ENCODE peak calls at places on chromosomes 16 and 17, in four cellular contexts. V, Q, R and S are unnamed samples.

GRCh38 chr16:21301168-21301894 is 23.2 kb upstream of the CRYM start:
- DNase-seq in V (peak; percentile 85), Q (peak; percentile 70), R (peak; percentile 61), S (peak; percentile 67)

GRCh38 chr17:17506181-17506741 is 10.1 kb upstream of the RASD1 start:
- DNase-seq in V (peak; percentile 60), Q (no peak), R (no peak), S (no peak)

GRCh38 chr16:8720967-8721692 is 46.7 kb downstream of the ABAT start:
- DNase-seq in R (no peak), V (no peak), Q (no peak), S (no peak)

GRCh38 chr17:77420804-77421634 is 280.2 kb downstream of the SEC14L1 start:
- DNase-seq in R (peak; percentile 93), V (no peak), Q (peak; percentile 84), S (no peak)

GRCh38 chr17:76079577-76080206 is 710 bp downstream of the ZACN start:
- DNase-seq in Q (no peak), R (no peak), V (peak; percentile 56), S (no peak)

GRCh38 chr16:3401719-3402397 is 843 bp downstream of the ZNF174 start:
- DNase-seq in V (no peak), Q (no peak), R (peak; percentile 18), S (no peak)

GRCh38 chr17:5587431-5588032 is 3.2 kb upstream of the NLRP1 start:
- DNase-seq in V (no peak), R (peak; percentile 76), Q (no peak), S (no peak)

GRCh38 chr16:54974391-54974790 is 43.7 kb downstream of the IRX5 start:
- DNase-seq in R (no peak), V (no peak), Q (no peak), S (no peak)

GRCh38 chr16:881219-882097 is 80.9 kb upstream of the GNG13 start:
- DNase-seq in Q (no peak), V (no peak), R (no peak), S (no peak)

GRCh38 chr17:77662796-77663195 is 295.7 kb upstream of the TNRC6C start:
- DNase-seq in Q (no peak), V (no peak), R (no peak), S (no peak)

GRCh38 chr17:13601317-13601775 is 383 bp downstream of the HS3ST3A1 start:
- DNase-seq in Q (peak; percentile 15), R (no peak), V (no peak), S (no peak)

GRCh38 chr16:2246301-2246885 is 5.0 kb downstream of the ECI1 start:
- DNase-seq in V (no peak), Q (no peak), R (no peak), S (no peak)

GRCh38 chr17:17088511-17089205 is 46.4 kb downstream of the MPRIP start:
- DNase-seq in Q (peak; percentile 8), R (no peak), V (no peak), S (no peak)

GRCh38 chr16:69320731-69321073 is 9.6 kb downstream of the VPS4A start:
- DNase-seq in R (no peak), Q (peak; percentile 7), V (no peak), S (no peak)

GRCh38 chr17:69561462-69561861 is 147.0 kb downstream of the MAP2K6 start:
- DNase-seq in R (no peak), V (no peak), Q (no peak), S (no peak)

GRCh38 chr17:63358111-63358839 is 87.8 kb downstream of the CYB561 start:
- DNase-seq in Q (no peak), V (no peak), R (peak; percentile 94), S (no peak)

GRCh38 chr17:47840742-47841487 is at the start of gene SCRN2:
- DNase-seq in Q (peak; percentile 94), R (peak; percentile 68), V (peak; percentile 98), S (peak; percentile 93)

GRCh38 chr16:19130852-19131808 is 17.4 kb downstream of the ITPRIPL2 start:
- DNase-seq in Q (no peak), R (peak; percentile 82), V (no peak), S (peak; percentile 63)

GRCh38 chr17:78416311-78416711 is 37.9 kb downstream of the PGS1 start:
- DNase-seq in V (no peak), R (peak; percentile 16), Q (no peak), S (no peak)

GRCh38 chr16:48014349-48015135 is 141.3 kb downstream of the ABCC12 start:
- DNase-seq in V (no peak), Q (no peak), R (peak; percentile 57), S (no peak)

GRCh38 chr16:51762081-51762995 is 611.3 kb upstream of the SALL1 start:
- DNase-seq in R (peak; percentile 70), Q (peak; percentile 83), V (peak; percentile 98), S (peak; percentile 62)

GRCh38 chr16:51766739-51767138 is 615.7 kb upstream of the SALL1 start:
- DNase-seq in R (peak; percentile 13), Q (no peak), V (no peak), S (no peak)

GRCh38 chr16:51759329-51759728 is 608.3 kb upstream of the SALL1 start:
- DNase-seq in V (no peak), R (no peak), Q (no peak), S (no peak)

GRCh38 chr16:51759999-51760398 is 608.9 kb upstream of the SALL1 start:
- DNase-seq in V (no peak), R (no peak), Q (no peak), S (no peak)

DNA sequence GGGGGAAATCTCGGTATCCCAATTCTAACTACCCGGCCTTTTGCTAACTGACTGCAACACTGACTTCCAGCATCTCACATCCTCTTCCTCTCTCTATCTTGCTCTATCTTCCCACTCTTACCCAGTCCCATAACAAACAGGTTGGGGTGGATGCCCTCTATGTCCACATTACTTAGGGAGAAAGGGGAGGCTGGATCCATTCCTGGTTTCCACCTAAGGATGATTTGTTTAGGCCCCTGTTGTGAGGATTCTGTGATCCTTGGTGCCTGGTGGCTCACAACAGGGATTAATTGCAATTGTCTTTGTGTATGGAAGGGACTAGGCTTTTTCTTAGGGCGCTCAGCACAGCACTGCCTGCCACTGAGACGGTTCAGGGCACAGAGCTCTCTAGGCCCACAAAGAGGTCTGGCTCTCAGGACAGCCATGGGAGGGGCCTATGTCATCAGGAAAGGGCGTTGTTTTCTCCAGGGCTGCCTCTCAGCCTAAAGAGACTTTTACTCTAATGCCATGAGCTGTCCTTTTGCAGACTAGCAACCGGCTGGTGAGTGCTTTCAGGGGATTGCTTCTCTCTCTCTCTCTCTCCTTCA is 612.1 kb upstream of the SALL1 start:
- DNase-seq in Q (no peak), V (no peak), R (no peak), S (no peak)
- H3K4me1 ChIP-seq in Q (no peaks in the 10 kb centered on the region), V (peaks cover 7% of the 10 kb centered on the region), R (no peaks in the 10 kb centered on the region), S (peaks cover 4% of the 10 kb centered on the region)

GRCh38 chr17:19318611-19319010 is 43.9 kb downstream of the B9D1 start:
- DNase-seq in R (no peak), Q (no peak), V (no peak), S (no peak)
- H3K27ac ChIP-seq in R (no peak overlapping the region), Q (no peak overlapping the region), V (no peak overlapping the region), S (peak overlapping the region; percentile 61)

GRCh38 chr16:81253141-81253540 is 14.7 kb downstream of the BCO1 start:
- DNase-seq in Q (no peak), V (no peak), R (no peak), S (no peak)
- H3K4me1 ChIP-seq in Q (no peaks in the 10 kb centered on the region), V (no peaks in the 10 kb centered on the region), R (no peaks in the 10 kb centered on the region), S (no peaks in the 10 kb centered on the region)

DNA sequence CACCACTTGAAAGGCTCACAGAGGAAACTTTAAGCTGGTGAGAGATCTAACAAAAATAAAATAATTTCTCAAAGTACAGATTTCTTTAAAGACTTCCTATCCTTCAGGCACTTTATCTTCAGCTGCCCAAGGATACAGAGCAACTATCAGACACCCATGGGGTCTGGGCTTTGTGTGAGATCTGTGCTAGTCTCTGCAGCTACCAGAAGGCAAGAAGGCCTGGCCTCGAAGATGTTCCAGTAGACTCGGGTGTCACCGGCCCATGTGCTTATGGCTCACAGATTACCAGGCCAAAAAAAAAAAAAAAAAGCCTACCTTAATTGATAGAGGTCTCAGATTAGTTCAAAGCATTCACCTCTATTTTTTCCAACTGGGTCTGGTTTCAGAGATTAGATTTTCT is 207.6 kb upstream of the FOXF1 start:
- DNase-seq in Q (no peak), V (no peak), R (no peak), S (no peak)
- H3K27ac ChIP-seq in Q (no peak overlapping the region), V (no peak overlapping the region), R (peak overlapping the region; percentile 99), S (no peak overlapping the region)

GRCh38 chr17:72296456-72296855 is 175.6 kb downstream of the SOX9 start:
- DNase-seq in V (no peak), Q (no peak), R (peak; percentile 58), S (no peak)

GRCh38 chr17:72294487-72294893 is 173.7 kb downstream of the SOX9 start:
- DNase-seq in R (no peak), V (no peak), Q (no peak), S (no peak)

GRCh38 chr17:72299092-72299491 is 178.3 kb downstream of the SOX9 start:
- DNase-seq in V (no peak), R (no peak), Q (no peak), S (no peak)

GRCh38 chr17:72295916-72296315 is 175.1 kb downstream of the SOX9 start:
- DNase-seq in V (no peak), Q (no peak), R (peak; percentile 14), S (no peak)

GRCh38 chr17:72297326-72298115 is 176.7 kb downstream of the SOX9 start:
- DNase-seq in R (peak; percentile 69), Q (no peak), V (no peak), S (peak; percentile 62)
- H3K4me1 ChIP-seq in R (peaks cover 16% of the 10 kb centered on the region), Q (no peaks in the 10 kb centered on the region), V (no peaks in the 10 kb centered on the region), S (peaks cover 11% of the 10 kb centered on the region)

DNA sequence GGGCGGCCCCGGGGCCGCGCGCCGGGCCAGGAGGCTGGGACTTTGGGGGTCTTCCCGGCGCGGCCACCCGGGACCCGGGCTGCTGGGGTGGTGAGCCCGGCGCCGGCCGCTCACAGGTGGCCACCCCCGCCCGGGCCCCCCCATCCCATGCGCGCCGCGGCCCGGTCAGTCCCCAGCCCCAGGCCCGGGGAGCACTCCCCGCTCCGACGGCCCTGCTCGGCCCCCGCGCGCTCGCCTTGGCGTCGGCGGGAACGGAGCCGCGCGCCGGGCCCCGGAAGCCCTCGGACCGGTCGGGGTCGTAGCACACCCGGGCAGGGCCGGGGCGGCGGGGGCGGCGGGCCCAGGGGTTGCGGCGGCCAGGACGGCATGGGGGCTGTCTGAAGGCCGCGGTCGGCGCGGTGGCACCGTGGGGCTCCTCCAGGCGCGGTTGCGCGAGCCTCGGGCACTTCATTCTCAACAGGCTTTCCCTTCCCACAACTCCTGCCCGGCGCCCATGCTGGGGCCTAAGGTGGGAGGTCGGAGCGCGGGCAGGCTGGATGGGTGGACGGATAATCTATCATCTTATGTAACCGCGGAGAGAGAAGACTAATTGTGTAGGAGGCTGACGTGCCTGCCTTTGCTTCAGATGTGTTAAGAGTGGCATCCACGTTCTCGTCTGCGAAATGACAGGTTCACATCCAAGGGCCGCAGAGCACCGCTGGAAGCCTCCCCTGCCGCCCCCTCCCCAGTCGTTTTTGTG is 607 bp downstream of the BAIAP2 start:
- DNase-seq in V (no peak), R (no peak), Q (no peak), S (no peak)
- H3K27ac ChIP-seq in V (no peak overlapping the region), R (no peak overlapping the region), Q (peak overlapping the region; percentile 71), S (peak overlapping the region; percentile 79)